ENCODE peak calls at places on chromosomes 5 and 9, in seven cellular contexts. S, O, V, W, T, H and C are unnamed samples.

GRCh38 chr9:92759990-92760893 is 4.4 kb downstream of the BICD2 start:
- DNase-seq in S (peak), O (no peak), V (no peak), W (no peak), T (no peak), H (no peak), C (peak)

GRCh38 chr9:137128158-137129088 is 10.5 kb upstream of the GRIN1 start:
- DNase-seq in S (no peak), O (no peak), V (no peak), W (no peak), T (no peak), H (no peak), C (no peak)

GRCh38 chr9:111691686-111692329 is 30.4 kb downstream of the GNG10 start:
- DNase-seq in S (no peak), O (peak), V (peak), W (no peak), T (peak), H (no peak), C (no peak)

GRCh38 chr5:54093081-54093492 is 217.3 kb downstream of the ARL15 start:
- DNase-seq in S (peak), O (no peak), V (peak), W (no peak), T (no peak), H (no peak), C (no peak)

GRCh38 chr5:150085950-150086715 is at the start of gene CSF1R:
- DNase-seq in S (no peak), O (no peak), V (no peak), W (no peak), T (no peak), H (no peak), C (no peak)

GRCh38 chr9:127130661-127131538 is 8.5 kb upstream of the ANGPTL2 start:
- DNase-seq in S (no peak), O (peak), V (peak), W (no peak), T (no peak), H (peak), C (peak)

GRCh38 chr5:99010294-99010693 is 81.5 kb upstream of the CHD1 start:
- DNase-seq in S (no peak), O (no peak), V (no peak), W (no peak), T (no peak), H (no peak), C (no peak)

GRCh38 chr5:174245506-174245905 is 200.0 kb downstream of the NSG2 start:
- DNase-seq in S (no peak), O (no peak), V (no peak), W (no peak), T (no peak), H (no peak), C (no peak)

GRCh38 chr9:137610944-137611343 is 5.5 kb downstream of the ARRDC1 start:
- DNase-seq in S (no peak), O (no peak), V (no peak), W (no peak), T (no peak), H (no peak), C (no peak)

GRCh38 chr9:34986541-34987047 is 3.0 kb upstream of the DNAJB5 start:
- DNase-seq in S (no peak), O (no peak), V (peak), W (peak), T (no peak), H (no peak), C (no peak)

GRCh38 chr5:95826949-95827595 is 4.5 kb upstream of the GLRX start:
- DNase-seq in S (no peak), O (no peak), V (no peak), W (no peak), T (no peak), H (no peak), C (no peak)

GRCh38 chr9:116450378-116451139 is 236.5 kb upstream of the TRIM32 start:
- DNase-seq in S (peak), O (peak), V (peak), W (no peak), T (no peak), H (peak), C (no peak)

GRCh38 chr9:97525451-97525850 is 24.0 kb downstream of the TMOD1 start:
- DNase-seq in S (no peak), O (peak), V (peak), W (no peak), T (no peak), H (peak), C (peak)

GRCh38 chr5:180825768-180826525 is 23.3 kb upstream of the MGAT1 start:
- DNase-seq in S (peak), O (peak), V (peak), W (no peak), T (no peak), H (no peak), C (no peak)

GRCh38 chr5:153551537-153552079 is 61.1 kb downstream of the GRIA1 start:
- DNase-seq in S (no peak), O (peak), V (peak), W (no peak), T (peak), H (peak), C (no peak)

GRCh38 chr5:8993031-8993430 is 552.8 kb downstream of the SEMA5A start:
- DNase-seq in S (no peak), O (no peak), V (peak), W (no peak), T (no peak), H (no peak), C (no peak)

GRCh38 chr5:108379722-108380530 is 2.0 kb downstream of the FBXL17 start:
- DNase-seq in S (no peak), O (peak), V (peak), W (no peak), T (no peak), H (no peak), C (no peak)

GRCh38 chr9:115649991-115650472 is 503.6 kb upstream of the PAPPA start:
- DNase-seq in S (no peak), O (peak), V (no peak), W (peak), T (no peak), H (peak), C (peak)

GRCh38 chr9:131167146-131167692 is 41.8 kb downstream of the NUP214 start:
- DNase-seq in S (peak), O (peak), V (peak), W (no peak), T (no peak), H (no peak), C (no peak)

DNA sequence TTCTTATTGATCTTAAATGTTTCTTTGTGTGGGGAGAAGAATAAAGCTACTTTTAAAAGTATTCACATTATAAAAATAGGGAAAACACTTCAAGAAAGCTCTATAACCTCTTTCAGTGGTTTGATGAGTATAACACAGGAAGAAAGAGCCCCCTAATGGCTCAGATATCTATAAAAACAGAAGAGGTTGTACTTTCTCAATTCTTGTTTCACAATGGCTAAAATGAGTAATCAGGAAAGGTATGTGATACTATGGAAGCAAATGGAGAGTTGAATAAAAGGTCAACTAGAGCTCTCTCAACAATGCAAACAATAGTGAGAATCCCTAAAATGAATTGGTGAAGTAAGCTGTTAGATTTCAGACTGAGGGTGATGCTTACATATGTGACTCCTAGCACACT is 584.6 kb upstream of the CDH18 start:
- DNase-seq in S (no peak), O (no peak), V (peak), W (no peak), T (no peak), H (no peak), C (no peak)
- H3K4me3 ChIP-seq in S (no peak), O (no peak), V (no peak), W (no peak), T (no peak), H (no peak), C (no peak)

GRCh38 chr9:119366909-119367690 is 2.1 kb downstream of the BRINP1 start:
- DNase-seq in S (no peak), O (no peak), V (peak), W (no peak), T (no peak), H (no peak), C (no peak)

GRCh38 chr9:119368681-119369581 is at the start of gene BRINP1:
- DNase-seq in S (peak), O (no peak), V (no peak), W (no peak), T (no peak), H (no peak), C (no peak)

GRCh38 chr9:119368179-119368578 is 1.1 kb downstream of the BRINP1 start:
- DNase-seq in S (no peak), O (no peak), V (no peak), W (no peak), T (no peak), H (no peak), C (no peak)

GRCh38 chr9:119370816-119371215 is 1.6 kb upstream of the BRINP1 start:
- DNase-seq in S (peak), O (no peak), V (peak), W (no peak), T (no peak), H (no peak), C (no peak)

GRCh38 chr9:119369670-119370366 is 583 bp upstream of the BRINP1 start:
- DNase-seq in S (no peak), O (no peak), V (no peak), W (no peak), T (no peak), H (no peak), C (no peak)
- H3K4me3 ChIP-seq in S (peak), O (no peak), V (no peak), W (peak), T (no peak), H (no peak), C (peak)

DNA sequence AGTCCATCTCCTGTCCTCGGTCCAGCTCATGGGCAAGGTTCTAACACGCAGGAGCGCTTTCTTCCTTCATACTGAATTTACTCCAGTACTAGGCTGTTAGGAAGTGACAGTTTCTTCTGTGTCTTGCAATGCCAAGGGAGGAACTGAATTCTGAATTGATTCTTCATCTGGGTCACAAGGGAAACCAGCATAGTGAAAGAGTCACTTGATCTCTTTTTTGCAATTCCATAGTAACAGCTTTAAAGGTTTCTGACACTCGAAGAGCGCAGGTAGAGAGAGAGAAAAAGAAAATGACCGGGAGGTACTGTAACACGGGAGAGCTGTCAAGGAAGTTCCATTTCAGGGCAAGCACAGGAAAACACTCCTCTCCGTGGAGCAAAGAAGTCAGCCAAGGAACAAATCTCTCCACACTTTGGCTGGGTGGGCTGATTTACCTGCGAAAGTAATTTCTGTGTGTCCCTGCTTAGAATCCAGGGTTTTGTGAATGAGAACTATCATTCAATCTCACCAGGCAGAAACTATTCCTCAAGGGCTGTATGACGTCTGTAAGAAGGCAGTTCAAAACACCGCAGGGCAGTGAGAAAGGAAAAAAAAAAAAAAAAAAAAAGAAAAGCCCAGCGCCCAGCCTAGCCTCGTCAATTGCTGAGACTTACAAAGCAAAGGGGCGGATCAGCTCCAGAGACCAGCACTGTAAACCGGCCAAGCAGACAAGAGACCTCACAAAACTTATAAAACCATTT is 617.8 kb downstream of the PDE4D start:
- DNase-seq in S (peak), O (peak), V (peak), W (no peak), T (no peak), H (no peak), C (no peak)
- H3K4me3 ChIP-seq in S (peak), O (peak), V (peak), W (peak), T (no peak), H (peak), C (peak)

DNA sequence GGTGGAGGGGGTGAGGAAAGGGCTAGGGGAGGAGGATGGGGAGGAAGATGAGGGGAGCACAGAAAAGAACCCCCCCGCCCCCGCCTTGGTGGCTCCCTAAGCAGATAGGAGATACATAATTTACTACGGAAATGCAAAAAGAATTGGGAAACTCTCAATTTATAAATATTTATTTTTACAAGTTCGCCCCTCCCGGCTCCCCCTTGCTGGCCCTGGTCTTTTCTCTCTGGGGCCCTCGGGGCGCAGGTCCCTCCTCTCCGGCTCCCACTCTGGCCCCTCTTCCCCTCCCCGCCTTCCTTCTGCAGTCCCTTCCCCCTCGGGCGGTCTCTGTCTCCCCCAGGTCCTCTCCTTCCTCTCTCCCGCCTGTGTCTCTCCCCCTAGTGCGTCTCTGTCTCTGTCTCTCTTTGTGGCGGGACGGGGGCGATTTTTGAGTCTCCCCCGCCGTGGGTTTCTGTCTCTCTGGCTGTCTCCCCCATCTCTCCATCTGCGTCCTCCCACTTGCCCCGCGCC is 173.6 kb upstream of the IER5L start:
- DNase-seq in S (no peak), O (no peak), V (no peak), W (no peak), T (no peak), H (no peak), C (no peak)
- H3K4me3 ChIP-seq in S (peak), O (peak), V (peak), W (peak), T (no peak), H (peak), C (peak)

GRCh38 chr5:177354716-177355115 is 3.0 kb upstream of the RGS14 start:
- DNase-seq in S (no peak), O (no peak), V (no peak), W (no peak), T (no peak), H (no peak), C (no peak)

GRCh38 chr5:177355868-177356168 is 1.9 kb upstream of the RGS14 start:
- DNase-seq in S (no peak), O (no peak), V (no peak), W (no peak), T (no peak), H (no peak), C (no peak)

GRCh38 chr5:177355162-177355867 is 2.4 kb upstream of the RGS14 start:
- DNase-seq in S (no peak), O (no peak), V (no peak), W (no peak), T (no peak), H (no peak), C (no peak)

GRCh38 chr5:177353093-177353492 is 1.6 kb upstream of the LMAN2 start:
- DNase-seq in S (no peak), O (no peak), V (no peak), W (no peak), T (no peak), H (no peak), C (no peak)

DNA sequence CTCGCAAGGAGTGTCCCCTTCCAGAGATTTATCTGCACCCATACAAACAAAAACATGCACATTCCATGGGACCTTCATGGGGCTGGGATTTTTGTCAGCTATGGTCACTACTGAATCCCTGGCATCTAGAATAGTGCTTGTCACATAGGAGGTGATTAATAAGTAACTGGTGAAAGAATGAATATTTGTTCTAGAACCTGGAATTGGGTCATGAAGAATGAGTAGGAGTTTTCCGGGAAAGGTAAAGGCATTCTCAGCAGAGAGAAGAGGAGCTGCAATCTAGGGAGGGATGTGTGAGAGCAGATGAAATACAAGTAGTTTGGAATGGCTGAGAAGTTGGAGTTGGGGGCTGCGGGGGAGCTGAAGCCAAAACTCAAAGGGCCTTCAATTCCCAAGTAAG is 2.8 kb upstream of the LMAN2 start:
- DNase-seq in S (no peak), O (no peak), V (no peak), W (no peak), T (no peak), H (no peak), C (no peak)
- H3K4me3 ChIP-seq in S (no peak), O (no peak), V (no peak), W (no peak), T (no peak), H (no peak), C (no peak)

GRCh38 chr9:70400107-70400892 is 14.2 kb downstream of the KLF9 start:
- DNase-seq in S (no peak), O (no peak), V (no peak), W (no peak), T (no peak), H (no peak), C (no peak)
- H3K4me3 ChIP-seq in S (no peak), O (no peak), V (no peak), W (no peak), T (no peak), H (no peak), C (no peak)